ENCODE peak calls at places on chromosome 21, in five cellular contexts. M, T, F, U and W are unnamed samples.

GRCh38 chr21:33914188-33914587 is 1.4 kb downstream of the ATP5PO start:
- DNase-seq in M (no peak), T (no peak), F (no peak), U (no peak), W (no peak)

GRCh38 chr21:37017951-37018679 is 11.6 kb downstream of the RIPPLY3 start:
- DNase-seq in M (no peak), T (no peak), F (no peak), U (no peak), W (no peak)

GRCh38 chr21:33551664-33552063 is 8.8 kb downstream of the SON start:
- DNase-seq in M (no peak), T (no peak), F (no peak), U (no peak), W (no peak)

GRCh38 chr21:36148886-36149285 is 7.7 kb upstream of the DOP1B start:
- DNase-seq in M (no peak), T (no peak), F (no peak), U (no peak), W (no peak)

GRCh38 chr21:33362044-33362555 is 37.3 kb downstream of the IFNAR1 start:
- DNase-seq in M (no peak), T (no peak), F (peak), U (no peak), W (no peak)

GRCh38 chr21:46152939-46153258 is 2.5 kb downstream of the FTCD start:
- DNase-seq in M (no peak), T (no peak), F (no peak), U (peak), W (no peak)

GRCh38 chr21:35149698-35150097 is 100.6 kb upstream of the RUNX1 start:
- DNase-seq in M (no peak), T (peak), F (no peak), U (no peak), W (no peak)

GRCh38 chr21:36966846-36967657 is 583 bp upstream of the HLCS start:
- DNase-seq in M (no peak), T (peak), F (no peak), U (no peak), W (peak)

GRCh38 chr21:34743285-34743684 is 74.5 kb downstream of the CLIC6 start:
- DNase-seq in M (no peak), T (no peak), F (no peak), U (no peak), W (no peak)

GRCh38 chr21:34510148-34511142 is 1.6 kb downstream of the KCNE1 start:
- DNase-seq in M (peak), T (peak), F (peak), U (peak), W (peak)

GRCh38 chr21:16084776-16085364 is 355.1 kb downstream of the USP25 start:
- DNase-seq in M (no peak), T (peak), F (no peak), U (no peak), W (peak)

GRCh38 chr21:45590726-45591618 is 48.7 kb upstream of the SLC19A1 start:
- DNase-seq in M (peak), T (no peak), F (peak), U (no peak), W (no peak)

GRCh38 chr21:41068411-41069304 is 99.3 kb upstream of the BACE2 start:
- DNase-seq in M (peak), T (peak), F (peak), U (peak), W (peak)

GRCh38 chr21:14956826-14957225 is 108.0 kb downstream of the NRIP1 start:
- DNase-seq in M (no peak), T (peak), F (no peak), U (no peak), W (peak)

GRCh38 chr21:37073417-37074194 is 552 bp downstream of the TTC3 start:
- DNase-seq in M (no peak), T (peak), F (peak), U (peak), W (peak)

GRCh38 chr21:26732442-26733221 is 112.6 kb downstream of the ADAMTS1 start:
- DNase-seq in M (no peak), T (peak), F (no peak), U (no peak), W (peak)

GRCh38 chr21:26404288-26404687 is 168.8 kb downstream of the CYYR1 start:
- DNase-seq in M (no peak), T (no peak), F (no peak), U (no peak), W (no peak)

GRCh38 chr21:41071410-41071809 is 96.5 kb upstream of the BACE2 start:
- DNase-seq in M (no peak), T (no peak), F (no peak), U (no peak), W (no peak)

GRCh38 chr21:32338209-32338921 is 39.7 kb downstream of the MRAP start:
- DNase-seq in M (no peak), T (no peak), F (no peak), U (no peak), W (no peak)

GRCh38 chr21:36211660-36212512 is 55.3 kb downstream of the DOP1B start:
- DNase-seq in M (no peak), T (peak), F (no peak), U (no peak), W (peak)

GRCh38 chr21:32329776-32330175 is 31.1 kb downstream of the MRAP start:
- DNase-seq in M (no peak), T (peak), F (no peak), U (no peak), W (peak)

GRCh38 chr21:46413365-46413696 is 45.4 kb upstream of the DIP2A start:
- DNase-seq in M (no peak), T (no peak), F (no peak), U (no peak), W (no peak)

GRCh38 chr21:32990666-32991065 is 35.1 kb upstream of the OLIG2 start:
- DNase-seq in M (no peak), T (no peak), F (no peak), U (no peak), W (no peak)

GRCh38 chr21:45544449-45545235 is 2.4 kb upstream of the SLC19A1 start:
- DNase-seq in M (no peak), T (no peak), F (no peak), U (peak), W (no peak)

GRCh38 chr21:27275294-27275927 is 308.5 kb upstream of the ADAMTS5 start:
- DNase-seq in M (no peak), T (peak), F (peak), U (no peak), W (peak)

GRCh38 chr21:34274001-34274400 is 89.8 kb upstream of the KCNE2 start:
- DNase-seq in M (no peak), T (peak), F (no peak), U (no peak), W (peak)

GRCh38 chr21:26098758-26099157 is 71.8 kb downstream of the APP start:
- DNase-seq in M (no peak), T (no peak), F (no peak), U (no peak), W (peak)

GRCh38 chr21:28627261-28627660 is 365.4 kb downstream of the LTN1 start:
- DNase-seq in M (no peak), T (peak), F (no peak), U (no peak), W (no peak)

GRCh38 chr21:41662761-41663160 is 104.1 kb downstream of the RIPK4 start:
- DNase-seq in M (no peak), T (no peak), F (no peak), U (no peak), W (no peak)

GRCh38 chr21:44378646-44379581 is 25.5 kb downstream of the TRPM2 start:
- DNase-seq in M (no peak), T (no peak), F (no peak), U (no peak), W (no peak)

GRCh38 chr21:44376606-44377005 is 23.2 kb downstream of the TRPM2 start:
- DNase-seq in M (no peak), T (no peak), F (no peak), U (no peak), W (no peak)

GRCh38 chr21:44377922-44378645 is 24.7 kb downstream of the TRPM2 start:
- DNase-seq in M (no peak), T (no peak), F (no peak), U (no peak), W (no peak)

GRCh38 chr21:44375686-44376320 is 22.4 kb downstream of the TRPM2 start:
- DNase-seq in M (no peak), T (no peak), F (no peak), U (no peak), W (no peak)

GRCh38 chr21:44377201-44377921 is 23.9 kb downstream of the TRPM2 start:
- DNase-seq in M (no peak), T (no peak), F (no peak), U (no peak), W (no peak)
- TF ChIP-seq CTCF in M (no peak), T (no peak), F (no peak), U (no peak), W (no peak)

GRCh38 chr21:39386194-39386593 is 37.3 kb upstream of the HMGN1 start:
- DNase-seq in M (no peak), T (peak), F (no peak), U (no peak), W (peak)

GRCh38 chr21:39386899-39387298 is 38.0 kb upstream of the HMGN1 start:
- DNase-seq in M (no peak), T (no peak), F (no peak), U (no peak), W (no peak)

GRCh38 chr21:39387461-39388037 is 38.7 kb upstream of the HMGN1 start:
- DNase-seq in M (peak), T (peak), F (peak), U (peak), W (peak)

GRCh38 chr21:39384674-39385298 is 35.9 kb upstream of the HMGN1 start:
- DNase-seq in M (no peak), T (peak), F (no peak), U (no peak), W (peak)

DNA sequence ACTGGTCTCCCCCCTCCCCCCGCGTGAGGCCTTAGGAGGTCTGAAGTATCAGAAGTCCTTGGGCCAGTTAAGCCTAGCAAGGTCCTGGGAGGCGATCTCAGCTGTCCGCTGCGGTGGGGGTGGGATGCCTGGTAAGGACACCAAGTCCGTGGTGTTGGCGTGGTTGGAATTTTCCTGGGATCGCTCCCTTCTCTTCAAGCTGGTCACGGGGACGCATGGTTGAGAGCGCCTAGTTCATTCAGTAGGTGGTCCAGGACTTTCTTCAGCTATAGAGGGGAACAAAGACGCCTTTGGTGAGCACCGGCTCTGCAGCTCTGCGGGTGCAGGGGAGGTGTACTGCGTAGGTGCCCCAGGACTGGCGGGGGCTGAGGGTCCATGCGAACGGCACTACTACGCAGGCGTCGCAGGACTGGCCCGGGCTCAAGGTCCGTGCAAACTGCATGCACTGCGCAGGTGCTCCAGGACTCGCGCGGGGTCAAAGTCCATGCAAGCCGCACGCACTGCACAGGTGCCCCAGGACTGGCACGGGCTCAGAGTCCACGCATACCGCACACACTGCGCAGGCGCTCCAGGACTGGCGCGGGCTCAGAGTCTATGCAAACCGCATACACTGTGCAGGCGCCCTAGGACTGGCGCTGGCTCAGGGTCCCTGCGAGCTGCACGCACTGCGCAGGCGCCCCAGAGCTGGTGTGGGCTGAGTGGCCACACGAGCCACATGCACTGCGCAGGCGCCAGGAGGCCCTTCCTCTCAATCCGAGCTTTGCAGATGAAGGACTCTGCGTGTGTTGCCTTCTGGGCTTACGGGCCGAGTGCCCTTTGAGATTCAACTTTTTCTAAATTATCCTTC is 36.6 kb upstream of the HMGN1 start:
- DNase-seq in M (peak), T (peak), F (no peak), U (peak), W (peak)
- H3K4me3 ChIP-seq in M (peak), T (peak), F (no peak), U (peak), W (peak)

DNA sequence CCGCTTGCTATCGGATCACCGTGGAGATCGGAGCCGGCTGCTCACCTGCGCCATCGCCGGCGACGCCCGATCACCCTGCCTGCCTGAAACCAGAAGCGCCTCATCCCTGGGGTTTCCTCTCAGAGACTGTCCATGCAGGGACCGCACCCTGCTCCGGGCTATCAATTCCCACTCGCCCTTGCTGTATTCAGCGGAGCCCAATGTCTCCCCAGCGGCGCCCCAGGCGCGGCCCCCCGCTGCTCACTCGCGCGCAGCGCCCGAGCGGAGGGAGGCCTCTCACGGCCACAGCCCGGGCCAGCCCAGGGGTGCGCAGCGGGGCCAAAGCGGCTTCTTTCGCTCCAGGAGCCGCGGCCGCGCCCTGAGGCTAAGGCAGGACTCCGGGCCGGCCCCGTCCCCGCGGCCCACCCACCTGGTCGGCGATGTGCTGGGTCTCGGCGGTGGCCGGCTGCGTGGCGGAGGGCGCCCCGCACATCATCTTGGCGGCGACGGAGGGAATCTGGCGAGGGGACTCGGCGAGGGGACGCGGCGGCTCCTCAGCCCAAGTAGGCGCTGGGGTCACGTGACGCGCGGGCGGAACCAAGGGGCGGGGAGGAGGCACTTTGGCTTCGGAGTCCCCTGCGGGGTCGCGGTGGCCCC is at the start of gene CSTB:
- DNase-seq in M (peak), T (no peak), F (peak), U (peak), W (peak)
- TF ChIP-seq CTCF in M (no peak), T (no peak), F (no peak), U (no peak), W (no peak)

GRCh38 chr21:44349416-44349846 is 4.0 kb upstream of the TRPM2 start:
- DNase-seq in M (no peak), T (no peak), F (no peak), U (no peak), W (no peak)

GRCh38 chr21:44350773-44351481 is 2.5 kb upstream of the TRPM2 start:
- DNase-seq in M (no peak), T (no peak), F (no peak), U (no peak), W (no peak)

GRCh38 chr21:44348861-44349260 is 4.6 kb upstream of the TRPM2 start:
- DNase-seq in M (no peak), T (no peak), F (no peak), U (no peak), W (no peak)

GRCh38 chr21:44351535-44352252 is 1.7 kb upstream of the TRPM2 start:
- DNase-seq in M (no peak), T (no peak), F (no peak), U (no peak), W (no peak)

DNA sequence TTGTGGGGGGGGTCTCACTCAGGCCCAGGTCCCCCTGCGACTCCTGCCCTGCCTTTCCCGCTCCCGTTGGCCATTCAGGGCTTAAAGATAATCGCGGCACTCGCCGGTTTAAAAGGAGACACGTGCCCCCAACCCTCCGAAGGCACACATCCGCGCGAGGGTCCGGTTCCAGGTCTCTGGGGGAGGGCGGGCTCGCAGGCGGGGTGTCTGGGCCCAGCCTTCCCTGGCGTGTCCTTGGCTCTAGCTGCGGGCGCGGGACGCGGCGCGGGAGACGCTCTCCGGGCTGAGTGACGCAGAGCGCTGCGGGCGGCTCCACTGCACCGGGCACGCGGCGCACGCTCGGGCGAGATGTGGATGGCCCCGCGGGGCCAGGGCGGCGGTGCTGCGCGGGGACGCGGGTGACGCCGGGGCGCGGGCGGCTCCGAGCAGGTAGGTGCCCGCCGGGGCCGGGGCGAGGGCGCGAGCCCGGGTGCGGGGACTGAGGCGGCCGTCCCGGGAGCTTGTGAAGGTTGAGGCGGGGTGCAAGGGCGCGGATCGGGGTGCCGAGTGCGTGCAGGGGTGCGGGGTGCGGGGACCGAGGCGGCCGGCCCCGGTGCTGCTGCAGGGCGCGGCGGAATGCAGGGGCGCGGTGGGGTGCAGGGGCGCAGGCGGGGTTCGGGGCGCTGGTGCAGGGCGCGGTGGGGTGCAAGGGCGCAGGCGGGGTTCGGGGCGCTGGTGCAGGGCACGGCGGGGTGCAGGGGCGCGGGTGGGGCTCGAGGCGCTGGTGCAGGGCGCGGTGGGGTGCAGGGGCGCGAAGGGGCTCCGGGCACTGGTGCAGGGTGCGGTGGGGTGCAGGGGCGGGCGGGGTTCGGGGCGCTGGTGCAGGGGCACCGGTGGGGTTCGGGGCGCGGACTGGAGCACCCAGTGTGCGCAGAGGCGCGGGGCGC is 3.3 kb upstream of the TRPM2 start:
- DNase-seq in M (no peak), T (no peak), F (no peak), U (no peak), W (no peak)
- H3K4me3 ChIP-seq in M (no peak), T (no peak), F (peak), U (peak), W (no peak)

DNA sequence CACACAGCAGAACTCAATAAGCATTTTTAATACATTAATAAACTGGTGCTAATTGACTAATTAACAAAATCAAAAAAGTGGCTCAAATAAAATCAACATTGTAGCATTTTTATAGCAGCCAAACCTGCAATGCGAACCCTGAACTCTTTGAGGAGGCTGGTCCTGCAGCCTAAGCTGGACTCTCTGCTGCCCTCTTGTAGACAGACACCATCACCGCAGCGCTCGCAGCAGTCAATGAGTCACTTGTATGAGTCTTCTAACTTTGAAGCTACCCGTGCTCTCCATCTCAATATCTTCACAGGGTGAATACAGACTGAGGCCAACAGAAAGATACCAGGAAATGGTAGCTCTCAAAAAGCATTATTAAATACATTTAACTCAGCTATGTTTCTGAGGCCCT is 9.7 kb upstream of the KRTAP7-1 start:
- DNase-seq in M (no peak), T (peak), F (no peak), U (no peak), W (no peak)
- TF ChIP-seq CTCF in M (no peak), T (peak), F (peak), U (no peak), W (peak)

GRCh38 chr21:39956586-39956985 is 89.3 kb downstream of the PCP4 start:
- DNase-seq in M (no peak), T (no peak), F (no peak), U (no peak), W (no peak)

GRCh38 chr21:39952265-39952664 is 85.0 kb downstream of the PCP4 start:
- DNase-seq in M (no peak), T (no peak), F (no peak), U (no peak), W (no peak)

GRCh38 chr21:39955326-39955725 is 88.1 kb downstream of the PCP4 start:
- DNase-seq in M (no peak), T (no peak), F (no peak), U (no peak), W (no peak)

GRCh38 chr21:39951183-39952101 is 84.2 kb downstream of the PCP4 start:
- DNase-seq in M (no peak), T (no peak), F (no peak), U (no peak), W (no peak)

GRCh38 chr21:39954570-39954969 is 87.3 kb downstream of the PCP4 start:
- DNase-seq in M (no peak), T (no peak), F (no peak), U (no peak), W (no peak)
- H3K4me3 ChIP-seq in M (no peak), T (no peak), F (no peak), U (no peak), W (no peak)